ENCODE peak calls at places on chromosomes 12 and 14, in eight cellular contexts. One of them, this sample, is unnamed. For H3K4me1, the result is how much of the 10 kb centered on the place peaks cover.

GRCh38 chr12:89235189-89235993 is 116.9 kb downstream of the DUSP6 start:
- DNase-seq in H1: no peak
- DNase-seq in aorta: no peak
- DNase-seq in uterus: no peak
- DNase-seq in HAP-1: no peak
- DNase-seq in A549: no peak
- DNase-seq in CD4-positive, alpha-beta memory T cell: peak
- DNase-seq in left ventricle myocardium inferior: no peak
- DNase-seq in this sample: no peak

GRCh38 chr12:52495385-52495784 is 2.3 kb upstream of the KRT6A start:
- DNase-seq in left ventricle myocardium inferior: no peak
- DNase-seq in H1: no peak
- DNase-seq in uterus: no peak
- DNase-seq in aorta: no peak
- DNase-seq in CD4-positive, alpha-beta memory T cell: no peak
- DNase-seq in A549: peak
- DNase-seq in HAP-1: no peak
- DNase-seq in this sample: no peak

GRCh38 chr12:89685363-89685972 is 23.2 kb downstream of the ATP2B1 start:
- DNase-seq in HAP-1: no peak
- DNase-seq in aorta: no peak
- DNase-seq in A549: no peak
- DNase-seq in uterus: no peak
- DNase-seq in CD4-positive, alpha-beta memory T cell: no peak
- DNase-seq in H1: no peak
- DNase-seq in left ventricle myocardium inferior: no peak
- DNase-seq in this sample: no peak

GRCh38 chr14:59787045-59787674 is 83.4 kb downstream of the RTN1 start:
- DNase-seq in H1: no peak
- DNase-seq in aorta: no peak
- DNase-seq in left ventricle myocardium inferior: no peak
- DNase-seq in A549: no peak
- DNase-seq in CD4-positive, alpha-beta memory T cell: no peak
- DNase-seq in uterus: no peak
- DNase-seq in HAP-1: no peak
- DNase-seq in this sample: no peak

GRCh38 chr12:54750-55535 is 11.6 kb upstream of the IQSEC3 start:
- DNase-seq in CD4-positive, alpha-beta memory T cell: no peak
- DNase-seq in A549: no peak
- DNase-seq in H1: no peak
- DNase-seq in uterus: no peak
- DNase-seq in aorta: peak
- DNase-seq in left ventricle myocardium inferior: no peak
- DNase-seq in HAP-1: no peak
- DNase-seq in this sample: no peak

GRCh38 chr12:1886396-1887008 is 31.9 kb downstream of the CACNA2D4 start:
- DNase-seq in CD4-positive, alpha-beta memory T cell: no peak
- DNase-seq in aorta: no peak
- DNase-seq in A549: no peak
- DNase-seq in uterus: no peak
- DNase-seq in left ventricle myocardium inferior: no peak
- DNase-seq in H1: no peak
- DNase-seq in HAP-1: no peak
- DNase-seq in this sample: no peak

GRCh38 chr12:54360717-54361456 is 3.4 kb downstream of the GPR84 start:
- DNase-seq in aorta: peak
- DNase-seq in HAP-1: peak
- DNase-seq in H1: peak
- DNase-seq in uterus: peak
- DNase-seq in A549: peak
- DNase-seq in CD4-positive, alpha-beta memory T cell: peak
- DNase-seq in left ventricle myocardium inferior: peak
- DNase-seq in this sample: peak

GRCh38 chr12:4978737-4979136 is 64.9 kb upstream of the KCNA5 start:
- DNase-seq in aorta: no peak
- DNase-seq in HAP-1: no peak
- DNase-seq in H1: no peak
- DNase-seq in A549: no peak
- DNase-seq in left ventricle myocardium inferior: no peak
- DNase-seq in CD4-positive, alpha-beta memory T cell: no peak
- DNase-seq in uterus: no peak
- DNase-seq in this sample: no peak

GRCh38 chr14:64997108-64997794 is 10.6 kb downstream of the FNTB start:
- DNase-seq in CD4-positive, alpha-beta memory T cell: peak
- DNase-seq in HAP-1: no peak
- DNase-seq in A549: no peak
- DNase-seq in H1: no peak
- DNase-seq in aorta: no peak
- DNase-seq in uterus: no peak
- DNase-seq in left ventricle myocardium inferior: no peak
- DNase-seq in this sample: no peak

GRCh38 chr12:78146365-78146772 is 315.7 kb downstream of the NAV3 start:
- DNase-seq in left ventricle myocardium inferior: no peak
- DNase-seq in H1: no peak
- DNase-seq in HAP-1: peak
- DNase-seq in CD4-positive, alpha-beta memory T cell: no peak
- DNase-seq in A549: no peak
- DNase-seq in aorta: no peak
- DNase-seq in uterus: no peak
- DNase-seq in this sample: no peak

GRCh38 chr14:102540310-102541028 is 30.9 kb upstream of the ANKRD9 start:
- DNase-seq in aorta: no peak
- DNase-seq in left ventricle myocardium inferior: no peak
- DNase-seq in A549: no peak
- DNase-seq in uterus: no peak
- DNase-seq in HAP-1: no peak
- DNase-seq in CD4-positive, alpha-beta memory T cell: no peak
- DNase-seq in H1: no peak
- DNase-seq in this sample: no peak

GRCh38 chr12:84978921-84979320 is 57.2 kb downstream of the TSPAN19 start:
- DNase-seq in H1: no peak
- DNase-seq in CD4-positive, alpha-beta memory T cell: no peak
- DNase-seq in A549: no peak
- DNase-seq in left ventricle myocardium inferior: no peak
- DNase-seq in aorta: no peak
- DNase-seq in uterus: no peak
- DNase-seq in HAP-1: peak
- DNase-seq in this sample: no peak

GRCh38 chr14:54475187-54475881 is 13.4 kb downstream of the GMFB start:
- DNase-seq in uterus: no peak
- DNase-seq in H1: no peak
- DNase-seq in A549: no peak
- DNase-seq in CD4-positive, alpha-beta memory T cell: no peak
- DNase-seq in HAP-1: no peak
- DNase-seq in aorta: no peak
- DNase-seq in left ventricle myocardium inferior: no peak
- DNase-seq in this sample: no peak

GRCh38 chr14:94612580-94613554 is 676 bp downstream of the SERPINA3 start:
- DNase-seq in A549: no peak
- DNase-seq in aorta: no peak
- DNase-seq in left ventricle myocardium inferior: peak
- DNase-seq in CD4-positive, alpha-beta memory T cell: no peak
- DNase-seq in uterus: peak
- DNase-seq in HAP-1: no peak
- DNase-seq in H1: no peak
- DNase-seq in this sample: no peak

GRCh38 chr12:121753844-121754264 is 39.6 kb downstream of the RHOF start:
- DNase-seq in left ventricle myocardium inferior: peak
- DNase-seq in CD4-positive, alpha-beta memory T cell: no peak
- DNase-seq in uterus: no peak
- DNase-seq in H1: no peak
- DNase-seq in HAP-1: no peak
- DNase-seq in aorta: peak
- DNase-seq in A549: no peak
- DNase-seq in this sample: no peak

GRCh38 chr12:100154472-100155247 is 12.0 kb upstream of the BLTP3B start:
- DNase-seq in CD4-positive, alpha-beta memory T cell: peak
- DNase-seq in H1: peak
- DNase-seq in HAP-1: peak
- DNase-seq in aorta: peak
- DNase-seq in left ventricle myocardium inferior: peak
- DNase-seq in uterus: peak
- DNase-seq in A549: peak
- DNase-seq in this sample: peak

GRCh38 chr12:27463826-27464554 is 17.5 kb downstream of the SMCO2 start:
- DNase-seq in CD4-positive, alpha-beta memory T cell: no peak
- DNase-seq in left ventricle myocardium inferior: peak
- DNase-seq in H1: no peak
- DNase-seq in uterus: peak
- DNase-seq in HAP-1: no peak
- DNase-seq in aorta: no peak
- DNase-seq in A549: no peak
- DNase-seq in this sample: no peak

GRCh38 chr12:122517877-122518276 is 8.9 kb downstream of the RSRC2 start:
- DNase-seq in H1: no peak
- DNase-seq in HAP-1: no peak
- DNase-seq in uterus: no peak
- DNase-seq in A549: no peak
- DNase-seq in CD4-positive, alpha-beta memory T cell: no peak
- DNase-seq in aorta: no peak
- DNase-seq in left ventricle myocardium inferior: no peak
- DNase-seq in this sample: no peak

GRCh38 chr12:118850244-118850825 is 131.0 kb upstream of the SRRM4 start:
- DNase-seq in A549: peak
- DNase-seq in H1: peak
- DNase-seq in CD4-positive, alpha-beta memory T cell: no peak
- DNase-seq in aorta: no peak
- DNase-seq in left ventricle myocardium inferior: no peak
- DNase-seq in HAP-1: peak
- DNase-seq in uterus: no peak
- DNase-seq in this sample: no peak

GRCh38 chr12:103799504-103800251 is 41.4 kb downstream of the NT5DC3 start:
- DNase-seq in aorta: no peak
- DNase-seq in left ventricle myocardium inferior: no peak
- DNase-seq in HAP-1: no peak
- DNase-seq in uterus: peak
- DNase-seq in CD4-positive, alpha-beta memory T cell: no peak
- DNase-seq in A549: peak
- DNase-seq in H1: no peak
- DNase-seq in this sample: peak
- H3K4me1 ChIP-seq in aorta: under half
- H3K4me1 ChIP-seq in left ventricle myocardium inferior: under half
- H3K4me1 ChIP-seq in HAP-1: under half
- H3K4me1 ChIP-seq in uterus: under half
- H3K4me1 ChIP-seq in CD4-positive, alpha-beta memory T cell: under half
- H3K4me1 ChIP-seq in A549: half or more
- H3K4me1 ChIP-seq in H1: under half
- H3K4me1 ChIP-seq in this sample: under half

GRCh38 chr12:120241561-120242274 is 23.8 kb downstream of the PXN start:
- DNase-seq in left ventricle myocardium inferior: no peak
- DNase-seq in CD4-positive, alpha-beta memory T cell: no peak
- DNase-seq in A549: no peak
- DNase-seq in HAP-1: no peak
- DNase-seq in uterus: no peak
- DNase-seq in aorta: no peak
- DNase-seq in H1: no peak
- DNase-seq in this sample: no peak
- H3K4me1 ChIP-seq in left ventricle myocardium inferior: half or more
- H3K4me1 ChIP-seq in CD4-positive, alpha-beta memory T cell: half or more
- H3K4me1 ChIP-seq in A549: half or more
- H3K4me1 ChIP-seq in HAP-1: under half
- H3K4me1 ChIP-seq in uterus: under half
- H3K4me1 ChIP-seq in aorta: under half
- H3K4me1 ChIP-seq in H1: under half
- H3K4me1 ChIP-seq in this sample: under half

GRCh38 chr14:104975481-104976197 is 2.5 kb downstream of the AHNAK2 start:
- DNase-seq in H1: no peak
- DNase-seq in aorta: peak
- DNase-seq in CD4-positive, alpha-beta memory T cell: no peak
- DNase-seq in A549: no peak
- DNase-seq in uterus: no peak
- DNase-seq in left ventricle myocardium inferior: peak
- DNase-seq in HAP-1: peak
- DNase-seq in this sample: no peak

GRCh38 chr14:104974665-104975390 is 3.3 kb downstream of the AHNAK2 start:
- DNase-seq in uterus: no peak
- DNase-seq in H1: no peak
- DNase-seq in HAP-1: no peak
- DNase-seq in CD4-positive, alpha-beta memory T cell: no peak
- DNase-seq in left ventricle myocardium inferior: peak
- DNase-seq in aorta: peak
- DNase-seq in A549: no peak
- DNase-seq in this sample: no peak

GRCh38 chr14:104972301-104973211 is 5.6 kb downstream of the AHNAK2 start:
- DNase-seq in CD4-positive, alpha-beta memory T cell: no peak
- DNase-seq in aorta: peak
- DNase-seq in A549: peak
- DNase-seq in uterus: peak
- DNase-seq in H1: no peak
- DNase-seq in left ventricle myocardium inferior: peak
- DNase-seq in HAP-1: no peak
- DNase-seq in this sample: peak

GRCh38 chr14:104973215-104974145 is 4.7 kb downstream of the AHNAK2 start:
- DNase-seq in H1: peak
- DNase-seq in uterus: peak
- DNase-seq in aorta: peak
- DNase-seq in CD4-positive, alpha-beta memory T cell: no peak
- DNase-seq in left ventricle myocardium inferior: peak
- DNase-seq in HAP-1: no peak
- DNase-seq in A549: peak
- DNase-seq in this sample: peak

GRCh38 chr14:104974146-104974541 is 4.0 kb downstream of the AHNAK2 start:
- DNase-seq in uterus: no peak
- DNase-seq in left ventricle myocardium inferior: peak
- DNase-seq in A549: no peak
- DNase-seq in HAP-1: no peak
- DNase-seq in H1: no peak
- DNase-seq in CD4-positive, alpha-beta memory T cell: no peak
- DNase-seq in aorta: no peak
- DNase-seq in this sample: no peak
- H3K4me1 ChIP-seq in uterus: half or more
- H3K4me1 ChIP-seq in left ventricle myocardium inferior: half or more
- H3K4me1 ChIP-seq in A549: half or more
- H3K4me1 ChIP-seq in HAP-1: under half
- H3K4me1 ChIP-seq in H1: under half
- H3K4me1 ChIP-seq in CD4-positive, alpha-beta memory T cell: under half
- H3K4me1 ChIP-seq in aorta: under half
- H3K4me1 ChIP-seq in this sample: under half

GRCh38 chr14:91378945-91379932 is 38.4 kb downstream of the CCDC88C start:
- DNase-seq in H1: no peak
- DNase-seq in left ventricle myocardium inferior: no peak
- DNase-seq in CD4-positive, alpha-beta memory T cell: no peak
- DNase-seq in HAP-1: no peak
- DNase-seq in A549: no peak
- DNase-seq in uterus: no peak
- DNase-seq in aorta: no peak
- DNase-seq in this sample: no peak

GRCh38 chr14:91374897-91375747 is 42.5 kb downstream of the CCDC88C start:
- DNase-seq in aorta: no peak
- DNase-seq in HAP-1: no peak
- DNase-seq in CD4-positive, alpha-beta memory T cell: peak
- DNase-seq in A549: no peak
- DNase-seq in H1: no peak
- DNase-seq in uterus: no peak
- DNase-seq in left ventricle myocardium inferior: no peak
- DNase-seq in this sample: no peak

GRCh38 chr14:91377700-91378652 is 39.6 kb downstream of the CCDC88C start:
- DNase-seq in H1: no peak
- DNase-seq in left ventricle myocardium inferior: no peak
- DNase-seq in HAP-1: no peak
- DNase-seq in A549: no peak
- DNase-seq in CD4-positive, alpha-beta memory T cell: no peak
- DNase-seq in uterus: no peak
- DNase-seq in aorta: no peak
- DNase-seq in this sample: no peak

GRCh38 chr14:91375748-91376452 is 41.7 kb downstream of the CCDC88C start:
- DNase-seq in H1: no peak
- DNase-seq in left ventricle myocardium inferior: no peak
- DNase-seq in CD4-positive, alpha-beta memory T cell: no peak
- DNase-seq in HAP-1: no peak
- DNase-seq in aorta: no peak
- DNase-seq in A549: no peak
- DNase-seq in uterus: no peak
- DNase-seq in this sample: no peak

GRCh38 chr14:91376547-91377477 is 40.8 kb downstream of the CCDC88C start:
- DNase-seq in left ventricle myocardium inferior: no peak
- DNase-seq in uterus: no peak
- DNase-seq in A549: no peak
- DNase-seq in H1: no peak
- DNase-seq in aorta: no peak
- DNase-seq in CD4-positive, alpha-beta memory T cell: no peak
- DNase-seq in HAP-1: no peak
- DNase-seq in this sample: no peak
- H3K4me1 ChIP-seq in left ventricle myocardium inferior: half or more
- H3K4me1 ChIP-seq in uterus: under half
- H3K4me1 ChIP-seq in A549: under half
- H3K4me1 ChIP-seq in H1: half or more
- H3K4me1 ChIP-seq in aorta: under half
- H3K4me1 ChIP-seq in CD4-positive, alpha-beta memory T cell: half or more
- H3K4me1 ChIP-seq in HAP-1: under half
- H3K4me1 ChIP-seq in this sample: under half

This sample was measured in Peyer's patch.